ENCODE peak calls at places on chromosomes 2 and 18, in ten cellular contexts. T is T-helper 2 cell; H is ureter; P is endothelial cell; G is NCI-H1417 treated with DMSO at 0.1 percent for 48 hours; M is left lung; R is activated CD8-positive, alpha-beta memory T cell treated with anti-CD3 and anti-CD28 coated beads for 24 hours; B is activated T-cell treated with anti-CD3 and anti-CD28 coated beads for 48 hours; W is frontal cortex; X is NCI-H774. E is an unnamed sample.

GRCh38 chr2:36773947-36774346 is 77.4 kb downstream of the VIT start:
- DNase-seq in W (no peak), G (no peak), X (no peak), T (no peak), M (no peak), R (no peak), P (no peak), B (no peak), H (no peak), E (no peak)

GRCh38 chr2:20012282-20013060 is at the start of gene MATN3:
- DNase-seq in X (no peak), R (no peak), B (no peak), T (no peak), M (peak; percentile 82), G (no peak), P (peak; percentile 39), W (no peak), H (no peak), E (no peak)

GRCh38 chr18:47343291-47343690 is 91.8 kb upstream of the SKOR2 start:
- DNase-seq in P (no peak), B (no peak), M (no peak), R (no peak), W (no peak), G (no peak), H (no peak), T (no peak), X (no peak), E (no peak)

GRCh38 chr18:45850021-45850420 is 24.5 kb downstream of the SIGLEC15 start:
- DNase-seq in P (no peak), B (no peak), W (no peak), H (no peak), G (no peak), R (no peak), X (no peak), M (no peak), T (no peak), E (no peak)

GRCh38 chr2:227191367-227191766 is 26.9 kb downstream of the COL4A3 start:
- DNase-seq in W (no peak), T (no peak), P (no peak), R (no peak), G (no peak), B (no peak), X (no peak), H (no peak), M (no peak), E (no peak)

GRCh38 chr2:42296226-42296625 is 64.8 kb downstream of the COX7A2L start:
- DNase-seq in T (no peak), P (no peak), B (no peak), W (no peak), X (no peak), R (no peak), M (no peak), H (no peak), G (no peak), E (no peak)

GRCh38 chr18:57023483-57023882 is 123.4 kb upstream of the BOD1L2 start:
- DNase-seq in M (no peak), T (no peak), W (no peak), B (no peak), H (no peak), X (no peak), G (no peak), P (no peak), R (no peak), E (no peak)

GRCh38 chr2:107808986-107809385 is 17.7 kb upstream of the RGPD4 start:
- DNase-seq in M (no peak), H (no peak), G (no peak), T (no peak), X (peak; percentile 54), R (no peak), B (no peak), P (no peak), W (no peak), E (no peak)

GRCh38 chr2:199851886-199852285 is 894 bp upstream of the FTCDNL1 start:
- DNase-seq in P (no peak), T (no peak), R (no peak), M (no peak), W (no peak), H (no peak), G (no peak), X (no peak), B (no peak), E (no peak)

GRCh38 chr2:161426788-161427412 is 10.8 kb downstream of the TBR1 start:
- DNase-seq in P (peak; percentile 38), G (no peak), R (peak; percentile 58), H (no peak), X (no peak), T (no peak), W (peak; percentile 35), M (peak; percentile 76), B (no peak), E (no peak)

GRCh38 chr18:75818336-75818735 is 390.8 kb upstream of the SMIM21 start:
- DNase-seq in G (no peak), T (no peak), W (no peak), R (no peak), H (no peak), X (no peak), P (no peak), B (no peak), M (no peak), E (no peak)

GRCh38 chr2:43158259-43158880 is 68.0 kb downstream of the ZFP36L2 start:
- DNase-seq in H (peak; percentile 87), T (peak; percentile 27), P (peak; percentile 49), R (peak; percentile 84), X (no peak), G (no peak), W (no peak), B (peak; percentile 57), M (peak; percentile 90), E (no peak)

E was measured in chondrocyte.